ENCODE peak calls at places on chromosomes 11 and 22, in ten cellular contexts. One of them, this sample, is unnamed.

GRCh38 chr11:70242885-70243284 is 27.6 kb upstream of the PPFIA1 start:
- DNase-seq in thoracic aorta: no peak
- DNase-seq in hepatocyte: no peak
- DNase-seq in uterus: no peak
- DNase-seq in A549: no peak
- DNase-seq in mucosa of descending colon: no peak
- DNase-seq in GM23338: no peak
- DNase-seq in left lung: no peak
- DNase-seq in psoas muscle: peak; percentile 4
- DNase-seq in H1: no peak
- DNase-seq in this sample: peak; percentile 89

GRCh38 chr11:62461740-62462522 is 43.1 kb downstream of the SCGB1A1 start:
- DNase-seq in A549: no peak
- DNase-seq in psoas muscle: no peak
- DNase-seq in mucosa of descending colon: no peak
- DNase-seq in thoracic aorta: no peak
- DNase-seq in left lung: no peak
- DNase-seq in hepatocyte: no peak
- DNase-seq in uterus: no peak
- DNase-seq in GM23338: no peak
- DNase-seq in H1: no peak
- DNase-seq in this sample: no peak

GRCh38 chr11:129864811-129865210 is 30.6 kb downstream of the NFRKB start:
- DNase-seq in thoracic aorta: no peak
- DNase-seq in GM23338: no peak
- DNase-seq in psoas muscle: no peak
- DNase-seq in uterus: no peak
- DNase-seq in hepatocyte: no peak
- DNase-seq in left lung: no peak
- DNase-seq in mucosa of descending colon: no peak
- DNase-seq in H1: no peak
- DNase-seq in A549: no peak
- DNase-seq in this sample: no peak

GRCh38 chr11:74791333-74792100 is 42.9 kb downstream of the RNF169 start:
- DNase-seq in H1: no peak
- DNase-seq in hepatocyte: no peak
- DNase-seq in uterus: no peak
- DNase-seq in GM23338: no peak
- DNase-seq in A549: no peak
- DNase-seq in left lung: no peak
- DNase-seq in thoracic aorta: no peak
- DNase-seq in psoas muscle: no peak
- DNase-seq in mucosa of descending colon: no peak
- DNase-seq in this sample: no peak

GRCh38 chr11:63242089-63242762 is 1.2 kb downstream of the SLC22A25 start:
- DNase-seq in uterus: no peak
- DNase-seq in A549: no peak
- DNase-seq in GM23338: no peak
- DNase-seq in hepatocyte: no peak
- DNase-seq in thoracic aorta: no peak
- DNase-seq in psoas muscle: no peak
- DNase-seq in H1: no peak
- DNase-seq in mucosa of descending colon: no peak
- DNase-seq in left lung: no peak
- DNase-seq in this sample: no peak

GRCh38 chr11:44516688-44517301 is 48.7 kb upstream of the CD82 start:
- DNase-seq in thoracic aorta: no peak
- DNase-seq in psoas muscle: no peak
- DNase-seq in hepatocyte: no peak
- DNase-seq in GM23338: no peak
- DNase-seq in left lung: no peak
- DNase-seq in H1: no peak
- DNase-seq in uterus: no peak
- DNase-seq in A549: no peak
- DNase-seq in mucosa of descending colon: no peak
- DNase-seq in this sample: no peak

GRCh38 chr22:33539902-33540751 is 380.1 kb downstream of the LARGE1 start:
- DNase-seq in hepatocyte: peak; percentile 59
- DNase-seq in uterus: peak; percentile 60
- DNase-seq in GM23338: no peak
- DNase-seq in thoracic aorta: peak; percentile 9
- DNase-seq in H1: no peak
- DNase-seq in left lung: peak; percentile 48
- DNase-seq in mucosa of descending colon: peak; percentile 70
- DNase-seq in psoas muscle: peak; percentile 70
- DNase-seq in A549: peak; percentile 58
- DNase-seq in this sample: peak; percentile 88

GRCh38 chr22:39471421-39472141 is 14.8 kb downstream of the MGAT3 start:
- DNase-seq in mucosa of descending colon: no peak
- DNase-seq in psoas muscle: no peak
- DNase-seq in A549: no peak
- DNase-seq in thoracic aorta: no peak
- DNase-seq in left lung: no peak
- DNase-seq in GM23338: no peak
- DNase-seq in hepatocyte: peak; percentile 72
- DNase-seq in H1: no peak
- DNase-seq in uterus: no peak
- DNase-seq in this sample: peak; percentile 80

GRCh38 chr11:45512749-45513148 is 152.7 kb downstream of the CHST1 start:
- DNase-seq in GM23338: no peak
- DNase-seq in uterus: no peak
- DNase-seq in psoas muscle: no peak
- DNase-seq in hepatocyte: no peak
- DNase-seq in A549: no peak
- DNase-seq in thoracic aorta: no peak
- DNase-seq in H1: no peak
- DNase-seq in mucosa of descending colon: no peak
- DNase-seq in left lung: no peak
- DNase-seq in this sample: no peak

GRCh38 chr11:46977038-46977818 is 40.7 kb downstream of the CSTPP1 start:
- DNase-seq in A549: no peak
- DNase-seq in uterus: no peak
- DNase-seq in H1: peak; percentile 23
- DNase-seq in mucosa of descending colon: no peak
- DNase-seq in GM23338: peak; percentile 65
- DNase-seq in left lung: no peak
- DNase-seq in thoracic aorta: no peak
- DNase-seq in psoas muscle: no peak
- DNase-seq in hepatocyte: no peak
- DNase-seq in this sample: no peak

GRCh38 chr11:15826008-15826650 is 530.2 kb downstream of the SOX6 start:
- DNase-seq in GM23338: no peak
- DNase-seq in left lung: no peak
- DNase-seq in thoracic aorta: no peak
- DNase-seq in hepatocyte: no peak
- DNase-seq in A549: no peak
- DNase-seq in H1: no peak
- DNase-seq in uterus: no peak
- DNase-seq in psoas muscle: no peak
- DNase-seq in mucosa of descending colon: no peak
- DNase-seq in this sample: no peak

GRCh38 chr11:15828241-15828903 is 528.0 kb downstream of the SOX6 start:
- DNase-seq in A549: no peak
- DNase-seq in psoas muscle: no peak
- DNase-seq in mucosa of descending colon: no peak
- DNase-seq in left lung: no peak
- DNase-seq in hepatocyte: no peak
- DNase-seq in H1: no peak
- DNase-seq in thoracic aorta: no peak
- DNase-seq in GM23338: no peak
- DNase-seq in uterus: no peak
- DNase-seq in this sample: no peak

GRCh38 chr11:15824060-15824459 is 532.3 kb downstream of the SOX6 start:
- DNase-seq in uterus: no peak
- DNase-seq in A549: no peak
- DNase-seq in H1: no peak
- DNase-seq in left lung: no peak
- DNase-seq in mucosa of descending colon: no peak
- DNase-seq in hepatocyte: no peak
- DNase-seq in thoracic aorta: no peak
- DNase-seq in GM23338: no peak
- DNase-seq in psoas muscle: no peak
- DNase-seq in this sample: no peak

GRCh38 chr11:15829312-15829711 is 527.0 kb downstream of the SOX6 start:
- DNase-seq in mucosa of descending colon: no peak
- DNase-seq in GM23338: no peak
- DNase-seq in thoracic aorta: no peak
- DNase-seq in H1: no peak
- DNase-seq in left lung: no peak
- DNase-seq in psoas muscle: no peak
- DNase-seq in A549: no peak
- DNase-seq in uterus: no peak
- DNase-seq in hepatocyte: no peak
- DNase-seq in this sample: no peak

GRCh38 chr11:15826826-15827225 is 529.5 kb downstream of the SOX6 start:
- DNase-seq in GM23338: peak; percentile 84
- DNase-seq in thoracic aorta: no peak
- DNase-seq in uterus: no peak
- DNase-seq in A549: peak; percentile 25
- DNase-seq in left lung: peak; percentile 41
- DNase-seq in hepatocyte: peak; percentile 56
- DNase-seq in psoas muscle: peak; percentile 64
- DNase-seq in mucosa of descending colon: no peak
- DNase-seq in H1: peak; percentile 39
- DNase-seq in this sample: peak; percentile 71
- TF ChIP-seq CTCF in GM23338: peak; percentile 93
- TF ChIP-seq CTCF in thoracic aorta: no peak
- TF ChIP-seq CTCF in uterus: peak; percentile 20
- TF ChIP-seq CTCF in A549: peak; percentile 39
- TF ChIP-seq CTCF in left lung: peak; percentile 50
- TF ChIP-seq CTCF in hepatocyte: peak; percentile 56
- TF ChIP-seq CTCF in psoas muscle: peak; percentile 50
- TF ChIP-seq CTCF in mucosa of descending colon: peak; percentile 35
- TF ChIP-seq CTCF in H1: peak; percentile 89
- TF ChIP-seq CTCF in this sample: peak; percentile 77

GRCh38 chr11:122144752-122145151 is 28.7 kb upstream of the BLID start:
- DNase-seq in uterus: no peak
- DNase-seq in GM23338: no peak
- DNase-seq in mucosa of descending colon: no peak
- DNase-seq in thoracic aorta: no peak
- DNase-seq in left lung: no peak
- DNase-seq in psoas muscle: no peak
- DNase-seq in A549: no peak
- DNase-seq in H1: no peak
- DNase-seq in hepatocyte: no peak
- DNase-seq in this sample: no peak

GRCh38 chr11:122139595-122139866 is 23.5 kb upstream of the BLID start:
- DNase-seq in hepatocyte: no peak
- DNase-seq in thoracic aorta: no peak
- DNase-seq in GM23338: no peak
- DNase-seq in A549: no peak
- DNase-seq in psoas muscle: no peak
- DNase-seq in uterus: no peak
- DNase-seq in H1: no peak
- DNase-seq in mucosa of descending colon: no peak
- DNase-seq in left lung: no peak
- DNase-seq in this sample: no peak

GRCh38 chr11:122138759-122139594 is 23.0 kb upstream of the BLID start:
- DNase-seq in hepatocyte: no peak
- DNase-seq in GM23338: peak; percentile 11
- DNase-seq in left lung: no peak
- DNase-seq in thoracic aorta: no peak
- DNase-seq in A549: no peak
- DNase-seq in mucosa of descending colon: no peak
- DNase-seq in uterus: no peak
- DNase-seq in H1: no peak
- DNase-seq in psoas muscle: no peak
- DNase-seq in this sample: no peak

GRCh38 chr11:122140535-122140934 is 24.5 kb upstream of the BLID start:
- DNase-seq in hepatocyte: no peak
- DNase-seq in psoas muscle: no peak
- DNase-seq in thoracic aorta: no peak
- DNase-seq in H1: no peak
- DNase-seq in A549: no peak
- DNase-seq in left lung: no peak
- DNase-seq in uterus: no peak
- DNase-seq in mucosa of descending colon: no peak
- DNase-seq in GM23338: no peak
- DNase-seq in this sample: no peak

GRCh38 chr11:122141757-122142156 is 25.7 kb upstream of the BLID start:
- DNase-seq in GM23338: no peak
- DNase-seq in left lung: no peak
- DNase-seq in H1: no peak
- DNase-seq in uterus: no peak
- DNase-seq in thoracic aorta: no peak
- DNase-seq in mucosa of descending colon: no peak
- DNase-seq in hepatocyte: no peak
- DNase-seq in psoas muscle: no peak
- DNase-seq in A549: no peak
- DNase-seq in this sample: no peak
- H3K4me1 ChIP-seq in GM23338: no peaks in the 10 kb centered on the region
- H3K4me1 ChIP-seq in left lung: no peaks in the 10 kb centered on the region
- H3K4me1 ChIP-seq in H1: no peaks in the 10 kb centered on the region
- H3K4me1 ChIP-seq in uterus: peaks cover 3% of the 10 kb centered on the region
- H3K4me1 ChIP-seq in thoracic aorta: peaks cover 11% of the 10 kb centered on the region
- H3K4me1 ChIP-seq in mucosa of descending colon: no peaks in the 10 kb centered on the region
- H3K4me1 ChIP-seq in hepatocyte: peaks cover 12% of the 10 kb centered on the region
- H3K4me1 ChIP-seq in psoas muscle: no peaks in the 10 kb centered on the region
- H3K4me1 ChIP-seq in A549: peaks cover 68% of the 10 kb centered on the region
- H3K4me1 ChIP-seq in this sample: peaks cover 9% of the 10 kb centered on the region

DNA sequence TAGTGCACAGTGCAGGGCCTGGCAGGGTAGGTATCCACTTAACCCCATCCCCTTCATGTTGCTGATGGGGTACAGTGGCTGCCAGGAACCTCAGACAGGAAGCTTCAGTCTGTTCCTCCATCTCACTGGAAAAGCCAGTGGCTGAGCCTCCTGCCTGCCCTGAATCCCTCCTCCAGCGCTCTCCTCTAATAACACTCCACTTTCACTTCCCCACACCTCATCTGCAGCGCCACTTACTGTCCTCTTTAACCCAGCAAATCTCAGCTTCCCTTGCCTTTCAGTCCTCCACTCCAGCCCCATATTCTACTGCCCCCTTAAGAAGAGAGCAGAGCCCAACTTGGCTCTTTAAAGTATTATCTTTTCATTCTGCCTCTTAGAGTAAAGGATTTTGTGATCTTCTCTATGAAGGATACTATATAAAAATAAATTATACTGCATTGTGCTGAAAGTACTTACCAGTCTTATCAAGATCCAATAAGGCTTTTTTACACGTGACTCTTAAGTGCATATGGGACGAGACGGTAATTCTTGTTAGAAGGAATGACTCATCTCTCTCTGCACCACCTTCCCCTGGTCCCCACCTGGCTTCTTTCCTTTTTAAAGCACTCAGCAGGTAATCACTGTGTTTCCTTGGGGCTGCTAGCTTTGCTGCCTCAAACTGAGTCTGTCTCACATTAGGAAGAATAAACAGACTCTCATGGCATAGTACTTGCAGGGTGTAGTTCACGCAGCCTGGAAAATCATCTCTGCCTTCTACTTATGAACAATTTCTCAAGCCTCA is 238.0 kb upstream of the NARS2 start:
- DNase-seq in hepatocyte: peak; percentile 38
- DNase-seq in H1: no peak
- DNase-seq in left lung: no peak
- DNase-seq in uterus: no peak
- DNase-seq in mucosa of descending colon: no peak
- DNase-seq in A549: no peak
- DNase-seq in psoas muscle: no peak
- DNase-seq in thoracic aorta: no peak
- DNase-seq in GM23338: peak; percentile 28
- DNase-seq in this sample: peak; percentile 31
- TF ChIP-seq CTCF in hepatocyte: peak; percentile 5
- TF ChIP-seq CTCF in H1: no peak
- TF ChIP-seq CTCF in left lung: no peak
- TF ChIP-seq CTCF in uterus: no peak
- TF ChIP-seq CTCF in mucosa of descending colon: no peak
- TF ChIP-seq CTCF in A549: no peak
- TF ChIP-seq CTCF in psoas muscle: no peak
- TF ChIP-seq CTCF in thoracic aorta: no peak
- TF ChIP-seq CTCF in GM23338: peak; percentile 36
- TF ChIP-seq CTCF in this sample: peak; percentile 25

GRCh38 chr11:1872267-1872985 is 19.3 kb downstream of the PRR33 start:
- DNase-seq in left lung: peak; percentile 26
- DNase-seq in GM23338: no peak
- DNase-seq in thoracic aorta: no peak
- DNase-seq in A549: no peak
- DNase-seq in H1: no peak
- DNase-seq in mucosa of descending colon: peak; percentile 46
- DNase-seq in psoas muscle: peak; percentile 33
- DNase-seq in hepatocyte: no peak
- DNase-seq in uterus: no peak
- DNase-seq in this sample: no peak
- H3K4me1 ChIP-seq in left lung: peaks cover 38% of the 10 kb centered on the region
- H3K4me1 ChIP-seq in GM23338: no peaks in the 10 kb centered on the region
- H3K4me1 ChIP-seq in thoracic aorta: peaks cover 51% of the 10 kb centered on the region
- H3K4me1 ChIP-seq in A549: peaks cover 35% of the 10 kb centered on the region
- H3K4me1 ChIP-seq in H1: no peaks in the 10 kb centered on the region
- H3K4me1 ChIP-seq in mucosa of descending colon: peaks cover 8% of the 10 kb centered on the region
- H3K4me1 ChIP-seq in psoas muscle: peaks cover 12% of the 10 kb centered on the region
- H3K4me1 ChIP-seq in hepatocyte: peaks cover 29% of the 10 kb centered on the region
- H3K4me1 ChIP-seq in uterus: no peaks in the 10 kb centered on the region
- H3K4me1 ChIP-seq in this sample: peaks cover 7% of the 10 kb centered on the region

This sample was measured in Caco-2.